ENCODE peak calls at places on chromosomes 6 and 20, in nine cellular contexts. One of them, this sample, is unnamed.

GRCh38 chr6:90947184-90948064 is 360.6 kb upstream of the MAP3K7 start:
- DNase-seq in neural progenitor cell: no peak
- DNase-seq in GM23248: no peak
- DNase-seq in OCI-LY7: no peak
- DNase-seq in HCT116: no peak
- DNase-seq in hepatocyte: no peak
- DNase-seq in SK-N-SH: no peak
- DNase-seq in GM23338: no peak
- DNase-seq in PC-3: no peak
- DNase-seq in this sample: no peak

GRCh38 chr6:44145839-44146238 is 12.8 kb upstream of the CAPN11 start:
- DNase-seq in neural progenitor cell: no peak
- DNase-seq in GM23248: no peak
- DNase-seq in OCI-LY7: no peak
- DNase-seq in HCT116: no peak
- DNase-seq in hepatocyte: no peak
- DNase-seq in SK-N-SH: no peak
- DNase-seq in GM23338: no peak
- DNase-seq in PC-3: no peak
- DNase-seq in this sample: no peak

GRCh38 chr6:3484946-3485345 is 28.1 kb upstream of the SLC22A23 start:
- DNase-seq in neural progenitor cell: no peak
- DNase-seq in GM23248: no peak
- DNase-seq in OCI-LY7: no peak
- DNase-seq in HCT116: no peak
- DNase-seq in hepatocyte: no peak
- DNase-seq in SK-N-SH: no peak
- DNase-seq in GM23338: no peak
- DNase-seq in PC-3: no peak
- DNase-seq in this sample: no peak

GRCh38 chr6:48695872-48696271 is 584.9 kb upstream of the PTCHD4 start:
- DNase-seq in neural progenitor cell: no peak
- DNase-seq in GM23248: no peak
- DNase-seq in OCI-LY7: no peak
- DNase-seq in HCT116: no peak
- DNase-seq in hepatocyte: no peak
- DNase-seq in SK-N-SH: no peak
- DNase-seq in GM23338: no peak
- DNase-seq in PC-3: no peak
- DNase-seq in this sample: no peak

GRCh38 chr6:82842721-82843120 is 222.9 kb downstream of the UBE3D start:
- DNase-seq in neural progenitor cell: no peak
- DNase-seq in GM23248: peak
- DNase-seq in OCI-LY7: no peak
- DNase-seq in HCT116: no peak
- DNase-seq in hepatocyte: no peak
- DNase-seq in SK-N-SH: no peak
- DNase-seq in GM23338: no peak
- DNase-seq in PC-3: no peak
- DNase-seq in this sample: no peak

GRCh38 chr6:44452725-44453124 is 65.2 kb downstream of the CDC5L start:
- DNase-seq in neural progenitor cell: no peak
- DNase-seq in GM23248: peak
- DNase-seq in OCI-LY7: no peak
- DNase-seq in HCT116: no peak
- DNase-seq in hepatocyte: no peak
- DNase-seq in SK-N-SH: no peak
- DNase-seq in GM23338: no peak
- DNase-seq in PC-3: peak
- DNase-seq in this sample: no peak

GRCh38 chr20:33263784-33264183 is 19.2 kb upstream of the BPIFB1 start:
- DNase-seq in neural progenitor cell: no peak
- DNase-seq in GM23248: peak
- DNase-seq in OCI-LY7: no peak
- DNase-seq in HCT116: no peak
- DNase-seq in hepatocyte: no peak
- DNase-seq in SK-N-SH: no peak
- DNase-seq in GM23338: no peak
- DNase-seq in PC-3: no peak
- DNase-seq in this sample: no peak

GRCh38 chr20:60695223-60695622 is 556.8 kb upstream of the CDH4 start:
- DNase-seq in neural progenitor cell: no peak
- DNase-seq in GM23248: peak
- DNase-seq in OCI-LY7: no peak
- DNase-seq in HCT116: no peak
- DNase-seq in hepatocyte: peak
- DNase-seq in SK-N-SH: no peak
- DNase-seq in GM23338: no peak
- DNase-seq in PC-3: peak
- DNase-seq in this sample: no peak

GRCh38 chr20:53946106-53946505 is 124.3 kb downstream of the BCAS1 start:
- DNase-seq in neural progenitor cell: no peak
- DNase-seq in GM23248: no peak
- DNase-seq in OCI-LY7: no peak
- DNase-seq in HCT116: no peak
- DNase-seq in hepatocyte: no peak
- DNase-seq in SK-N-SH: no peak
- DNase-seq in GM23338: no peak
- DNase-seq in PC-3: no peak
- DNase-seq in this sample: no peak

GRCh38 chr20:53949319-53949839 is 121.0 kb downstream of the BCAS1 start:
- DNase-seq in neural progenitor cell: no peak
- DNase-seq in GM23248: peak
- DNase-seq in OCI-LY7: no peak
- DNase-seq in HCT116: no peak
- DNase-seq in hepatocyte: no peak
- DNase-seq in SK-N-SH: no peak
- DNase-seq in GM23338: no peak
- DNase-seq in PC-3: peak
- DNase-seq in this sample: peak

GRCh38 chr20:53948383-53949318 is 121.7 kb downstream of the BCAS1 start:
- DNase-seq in neural progenitor cell: no peak
- DNase-seq in GM23248: no peak
- DNase-seq in OCI-LY7: no peak
- DNase-seq in HCT116: no peak
- DNase-seq in hepatocyte: no peak
- DNase-seq in SK-N-SH: no peak
- DNase-seq in GM23338: no peak
- DNase-seq in PC-3: no peak
- DNase-seq in this sample: no peak

GRCh38 chr20:53945478-53945877 is 124.9 kb downstream of the BCAS1 start:
- DNase-seq in neural progenitor cell: no peak
- DNase-seq in GM23248: no peak
- DNase-seq in OCI-LY7: no peak
- DNase-seq in HCT116: no peak
- DNase-seq in hepatocyte: no peak
- DNase-seq in SK-N-SH: no peak
- DNase-seq in GM23338: no peak
- DNase-seq in PC-3: no peak
- DNase-seq in this sample: no peak

DNA sequence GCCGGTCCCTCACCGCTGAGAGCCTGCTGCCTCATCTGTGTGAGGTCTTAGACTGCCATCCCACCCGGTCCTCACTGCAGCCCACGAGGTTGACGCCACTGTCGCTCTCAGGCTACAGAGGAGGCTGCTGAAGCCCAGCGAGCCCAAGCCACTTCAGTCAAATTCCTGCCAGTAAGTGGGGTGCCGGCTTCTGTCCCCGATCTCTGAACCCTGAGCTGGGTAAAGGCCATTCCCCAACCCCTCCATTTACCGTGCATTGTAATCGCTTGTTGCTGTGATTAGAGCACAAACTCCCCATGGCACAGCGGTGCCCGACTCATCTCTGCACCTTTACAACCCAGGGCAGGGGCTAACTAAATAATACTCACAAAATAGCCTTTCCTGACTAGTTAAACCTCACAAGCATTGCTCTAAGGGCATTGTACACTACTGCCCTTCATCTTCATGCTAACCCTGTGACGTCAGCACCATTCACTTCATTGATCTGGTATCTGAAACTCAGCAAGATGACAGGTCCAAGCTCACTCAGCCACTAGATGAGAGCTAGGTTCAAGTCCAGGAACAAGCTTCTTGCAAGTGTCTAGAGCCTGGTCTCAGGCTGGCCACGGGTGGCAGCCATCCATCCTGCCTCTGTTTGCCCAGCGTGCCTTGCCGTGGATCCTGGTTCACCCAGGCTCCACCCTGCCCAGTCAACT is 122.7 kb downstream of the BCAS1 start:
- DNase-seq in neural progenitor cell: no peak
- DNase-seq in GM23248: no peak
- DNase-seq in OCI-LY7: no peak
- DNase-seq in HCT116: no peak
- DNase-seq in hepatocyte: no peak
- DNase-seq in SK-N-SH: no peak
- DNase-seq in GM23338: no peak
- DNase-seq in PC-3: no peak
- DNase-seq in this sample: no peak
- TF ChIP-seq EZH2phosphoT487 in neural progenitor cell: no peak
- TF ChIP-seq EZH2phosphoT487 in GM23248: no peak
- TF ChIP-seq EZH2phosphoT487 in OCI-LY7: no peak
- TF ChIP-seq EZH2phosphoT487 in HCT116: no peak
- TF ChIP-seq EZH2phosphoT487 in hepatocyte: no peak
- TF ChIP-seq EZH2phosphoT487 in SK-N-SH: no peak
- TF ChIP-seq EZH2phosphoT487 in GM23338: no peak
- TF ChIP-seq EZH2phosphoT487 in PC-3: no peak
- TF ChIP-seq EZH2phosphoT487 in this sample: no peak

GRCh38 chr6:36978687-36979086 is 7.3 kb downstream of the MTCH1 start:
- DNase-seq in neural progenitor cell: no peak
- DNase-seq in GM23248: no peak
- DNase-seq in OCI-LY7: no peak
- DNase-seq in HCT116: no peak
- DNase-seq in hepatocyte: no peak
- DNase-seq in SK-N-SH: no peak
- DNase-seq in GM23338: no peak
- DNase-seq in PC-3: no peak
- DNase-seq in this sample: no peak

GRCh38 chr6:36983538-36983937 is 2.5 kb downstream of the MTCH1 start:
- DNase-seq in neural progenitor cell: no peak
- DNase-seq in GM23248: no peak
- DNase-seq in OCI-LY7: no peak
- DNase-seq in HCT116: no peak
- DNase-seq in hepatocyte: no peak
- DNase-seq in SK-N-SH: no peak
- DNase-seq in GM23338: no peak
- DNase-seq in PC-3: no peak
- DNase-seq in this sample: no peak

GRCh38 chr6:36980129-36980528 is 5.9 kb downstream of the MTCH1 start:
- DNase-seq in neural progenitor cell: no peak
- DNase-seq in GM23248: no peak
- DNase-seq in OCI-LY7: no peak
- DNase-seq in HCT116: no peak
- DNase-seq in hepatocyte: no peak
- DNase-seq in SK-N-SH: no peak
- DNase-seq in GM23338: no peak
- DNase-seq in PC-3: no peak
- DNase-seq in this sample: no peak

GRCh38 chr6:36979343-36979742 is 6.7 kb downstream of the MTCH1 start:
- DNase-seq in neural progenitor cell: no peak
- DNase-seq in GM23248: peak
- DNase-seq in OCI-LY7: no peak
- DNase-seq in HCT116: no peak
- DNase-seq in hepatocyte: peak
- DNase-seq in SK-N-SH: peak
- DNase-seq in GM23338: no peak
- DNase-seq in PC-3: peak
- DNase-seq in this sample: no peak

DNA sequence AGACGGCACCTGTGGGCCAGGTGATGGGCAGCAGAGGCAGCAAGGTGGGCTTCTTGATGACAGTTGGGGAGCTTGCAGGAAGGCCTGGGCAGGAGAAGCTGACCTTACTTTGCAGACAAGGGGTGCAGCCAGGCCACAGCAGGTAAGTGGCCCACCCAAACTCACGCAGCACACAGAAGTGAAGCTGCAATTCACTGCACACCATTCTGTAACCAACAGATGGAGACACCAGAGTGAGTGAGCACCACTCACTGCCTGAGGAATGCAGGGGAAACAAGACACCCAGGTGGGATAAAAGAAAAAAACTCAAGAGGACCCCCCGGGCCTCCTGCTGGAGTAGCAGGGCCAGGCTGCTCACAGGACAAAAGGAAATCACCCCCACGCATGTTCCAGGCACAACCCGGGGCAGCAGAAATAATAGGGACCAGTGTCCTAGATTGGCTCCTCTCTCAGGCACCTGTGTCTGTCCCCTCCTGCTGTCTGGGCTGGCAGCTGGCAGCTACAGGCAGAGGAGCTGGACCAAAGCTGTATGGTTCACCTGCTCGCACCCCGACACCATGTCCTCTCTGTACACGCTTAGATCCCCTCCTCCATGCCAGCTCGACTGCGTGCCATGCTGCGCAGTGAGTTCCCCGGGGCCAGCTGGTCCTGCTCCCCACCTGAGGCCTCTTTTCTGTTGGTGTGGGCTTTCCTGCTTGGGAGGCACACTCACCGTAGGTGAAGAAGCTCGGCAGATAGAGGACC is 4.9 kb downstream of the MTCH1 start:
- DNase-seq in neural progenitor cell: peak
- DNase-seq in GM23248: peak
- DNase-seq in OCI-LY7: no peak
- DNase-seq in HCT116: no peak
- DNase-seq in hepatocyte: no peak
- DNase-seq in SK-N-SH: no peak
- DNase-seq in GM23338: peak
- DNase-seq in PC-3: no peak
- DNase-seq in this sample: no peak
- TF ChIP-seq EZH2phosphoT487 in neural progenitor cell: no peak
- TF ChIP-seq EZH2phosphoT487 in GM23248: no peak
- TF ChIP-seq EZH2phosphoT487 in OCI-LY7: no peak
- TF ChIP-seq EZH2phosphoT487 in HCT116: no peak
- TF ChIP-seq EZH2phosphoT487 in hepatocyte: no peak
- TF ChIP-seq EZH2phosphoT487 in SK-N-SH: no peak
- TF ChIP-seq EZH2phosphoT487 in GM23338: no peak
- TF ChIP-seq EZH2phosphoT487 in PC-3: no peak
- TF ChIP-seq EZH2phosphoT487 in this sample: no peak

GRCh38 chr6:149428606-149429005 is 28.5 kb downstream of the SUMO4 start:
- DNase-seq in neural progenitor cell: no peak
- DNase-seq in GM23248: no peak
- DNase-seq in OCI-LY7: no peak
- DNase-seq in HCT116: no peak
- DNase-seq in hepatocyte: no peak
- DNase-seq in SK-N-SH: no peak
- DNase-seq in GM23338: no peak
- DNase-seq in PC-3: no peak
- DNase-seq in this sample: no peak

GRCh38 chr6:149425224-149425623 is 25.2 kb downstream of the SUMO4 start:
- DNase-seq in neural progenitor cell: no peak
- DNase-seq in GM23248: no peak
- DNase-seq in OCI-LY7: no peak
- DNase-seq in HCT116: no peak
- DNase-seq in hepatocyte: no peak
- DNase-seq in SK-N-SH: no peak
- DNase-seq in GM23338: no peak
- DNase-seq in PC-3: no peak
- DNase-seq in this sample: no peak

GRCh38 chr6:149423946-149424440 is 23.9 kb downstream of the SUMO4 start:
- DNase-seq in neural progenitor cell: no peak
- DNase-seq in GM23248: peak
- DNase-seq in OCI-LY7: no peak
- DNase-seq in HCT116: no peak
- DNase-seq in hepatocyte: no peak
- DNase-seq in SK-N-SH: no peak
- DNase-seq in GM23338: no peak
- DNase-seq in PC-3: no peak
- DNase-seq in this sample: no peak

GRCh38 chr6:149422581-149422980 is 22.5 kb downstream of the SUMO4 start:
- DNase-seq in neural progenitor cell: no peak
- DNase-seq in GM23248: no peak
- DNase-seq in OCI-LY7: no peak
- DNase-seq in HCT116: no peak
- DNase-seq in hepatocyte: no peak
- DNase-seq in SK-N-SH: no peak
- DNase-seq in GM23338: no peak
- DNase-seq in PC-3: no peak
- DNase-seq in this sample: no peak

DNA sequence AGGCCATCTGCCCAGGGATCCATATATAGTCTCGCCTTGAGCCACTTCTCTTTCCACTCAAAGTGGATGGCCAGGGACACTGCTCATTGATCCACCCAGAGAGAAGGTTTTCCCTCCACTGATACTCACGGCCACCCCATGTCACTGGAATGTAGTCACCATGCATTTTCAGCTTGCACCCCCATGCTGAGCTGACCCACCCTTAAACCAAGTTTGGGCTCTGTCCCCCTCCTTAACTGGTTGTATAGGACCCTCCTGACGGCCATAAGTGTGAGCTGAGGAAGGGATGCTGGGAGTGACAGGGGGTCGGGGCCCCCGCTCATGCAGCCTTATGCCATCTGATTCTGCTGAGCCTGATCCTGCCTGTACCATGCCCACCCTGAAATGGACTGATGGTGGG is 25.7 kb downstream of the SUMO4 start:
- DNase-seq in neural progenitor cell: no peak
- DNase-seq in GM23248: no peak
- DNase-seq in OCI-LY7: no peak
- DNase-seq in HCT116: no peak
- DNase-seq in hepatocyte: no peak
- DNase-seq in SK-N-SH: no peak
- DNase-seq in GM23338: no peak
- DNase-seq in PC-3: no peak
- DNase-seq in this sample: no peak
- TF ChIP-seq EZH2phosphoT487 in neural progenitor cell: no peak
- TF ChIP-seq EZH2phosphoT487 in GM23248: no peak
- TF ChIP-seq EZH2phosphoT487 in OCI-LY7: no peak
- TF ChIP-seq EZH2phosphoT487 in HCT116: no peak
- TF ChIP-seq EZH2phosphoT487 in hepatocyte: no peak
- TF ChIP-seq EZH2phosphoT487 in SK-N-SH: no peak
- TF ChIP-seq EZH2phosphoT487 in GM23338: no peak
- TF ChIP-seq EZH2phosphoT487 in PC-3: no peak
- TF ChIP-seq EZH2phosphoT487 in this sample: no peak

GRCh38 chr6:35474978-35475570 is 6.9 kb downstream of the RPL10A start:
- DNase-seq in neural progenitor cell: no peak
- DNase-seq in GM23248: no peak
- DNase-seq in OCI-LY7: no peak
- DNase-seq in HCT116: no peak
- DNase-seq in hepatocyte: no peak
- DNase-seq in SK-N-SH: no peak
- DNase-seq in GM23338: no peak
- DNase-seq in PC-3: no peak
- DNase-seq in this sample: no peak

GRCh38 chr6:35473075-35473848 is 5.1 kb downstream of the RPL10A start:
- DNase-seq in neural progenitor cell: no peak
- DNase-seq in GM23248: no peak
- DNase-seq in OCI-LY7: no peak
- DNase-seq in HCT116: no peak
- DNase-seq in hepatocyte: no peak
- DNase-seq in SK-N-SH: no peak
- DNase-seq in GM23338: peak
- DNase-seq in PC-3: no peak
- DNase-seq in this sample: no peak

GRCh38 chr6:35473849-35474128 is 5.6 kb downstream of the RPL10A start:
- DNase-seq in neural progenitor cell: no peak
- DNase-seq in GM23248: no peak
- DNase-seq in OCI-LY7: no peak
- DNase-seq in HCT116: no peak
- DNase-seq in hepatocyte: no peak
- DNase-seq in SK-N-SH: no peak
- DNase-seq in GM23338: peak
- DNase-seq in PC-3: no peak
- DNase-seq in this sample: no peak

GRCh38 chr6:35475573-35475972 is 7.4 kb downstream of the RPL10A start:
- DNase-seq in neural progenitor cell: no peak
- DNase-seq in GM23248: no peak
- DNase-seq in OCI-LY7: no peak
- DNase-seq in HCT116: no peak
- DNase-seq in hepatocyte: no peak
- DNase-seq in SK-N-SH: no peak
- DNase-seq in GM23338: no peak
- DNase-seq in PC-3: no peak
- DNase-seq in this sample: no peak

DNA sequence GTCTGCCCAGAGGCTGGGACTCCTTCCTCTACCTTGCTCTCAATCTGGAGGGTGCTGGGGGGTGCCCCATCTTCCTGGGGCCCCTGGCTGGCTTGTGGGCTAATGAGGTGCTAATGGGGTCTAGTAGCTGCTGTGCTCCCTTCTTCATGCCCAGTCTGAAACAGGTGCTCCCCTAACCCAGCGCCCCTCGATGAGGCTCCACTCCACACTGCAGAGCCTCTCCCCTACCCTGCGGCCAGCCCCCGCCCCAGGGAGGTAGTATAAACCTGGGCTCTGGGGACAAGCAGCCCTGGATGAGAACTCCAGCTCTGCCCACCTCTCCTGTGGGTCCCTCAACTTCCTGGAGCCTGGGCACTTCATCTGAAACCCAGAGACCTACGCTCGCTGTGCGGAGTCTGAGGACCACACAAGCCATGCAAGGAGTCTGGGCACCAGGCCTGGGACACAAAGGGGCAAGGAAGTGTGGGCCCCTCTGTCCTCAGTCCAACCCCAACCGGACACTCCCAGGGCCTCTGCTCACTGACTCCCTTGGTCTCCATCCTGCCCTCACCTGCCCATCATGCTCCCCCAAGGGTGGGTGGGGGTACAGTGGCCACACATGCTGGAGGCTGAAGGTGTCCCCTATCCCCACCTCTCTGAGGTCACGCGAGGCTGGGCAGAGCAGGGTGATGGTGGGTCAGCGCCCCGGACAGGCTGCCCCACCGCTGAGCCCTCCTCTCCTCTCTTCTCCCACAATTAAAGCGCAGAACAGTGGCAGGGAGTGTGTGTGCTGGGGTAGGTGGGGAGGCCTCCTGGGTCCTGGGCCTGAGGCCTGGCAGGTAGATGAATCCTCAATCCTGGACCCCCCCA is 6.2 kb downstream of the RPL10A start:
- DNase-seq in neural progenitor cell: no peak
- DNase-seq in GM23248: no peak
- DNase-seq in OCI-LY7: no peak
- DNase-seq in HCT116: no peak
- DNase-seq in hepatocyte: no peak
- DNase-seq in SK-N-SH: no peak
- DNase-seq in GM23338: peak
- DNase-seq in PC-3: no peak
- DNase-seq in this sample: no peak
- TF ChIP-seq EZH2phosphoT487 in neural progenitor cell: no peak
- TF ChIP-seq EZH2phosphoT487 in GM23248: no peak
- TF ChIP-seq EZH2phosphoT487 in OCI-LY7: no peak
- TF ChIP-seq EZH2phosphoT487 in HCT116: no peak
- TF ChIP-seq EZH2phosphoT487 in hepatocyte: no peak
- TF ChIP-seq EZH2phosphoT487 in SK-N-SH: no peak
- TF ChIP-seq EZH2phosphoT487 in GM23338: no peak
- TF ChIP-seq EZH2phosphoT487 in PC-3: no peak
- TF ChIP-seq EZH2phosphoT487 in this sample: no peak